ENCODE peak calls at places on chromosome 16, in ten cellular contexts. E is tibial artery, H is cardiac fibroblast, L is AG10803, M is left ventricle myocardium inferior, Q is keratinocyte, T is fibroblast of lung, F is lower leg skin, C is dorsolateral prefrontal cortex, U is AG09309. G is an unnamed sample.

GRCh38 chr16:85812031-85812807 is 12.7 kb downstream of the COX4I1 start:
- DNase-seq in E (peak; percentile 40), H (no peak), L (no peak), M (no peak), Q (no peak), T (no peak), F (no peak), C (no peak), U (no peak), G (no peak)

GRCh38 chr16:10521681-10522274 is 58.6 kb downstream of the EMP2 start:
- DNase-seq in E (peak; percentile 76), H (peak; percentile 72), L (peak; percentile 69), M (no peak), Q (no peak), T (peak; percentile 45), F (no peak), C (no peak), U (no peak), G (peak; percentile 67)

GRCh38 chr16:8806272-8806983 is 8.8 kb downstream of the PMM2 start:
- DNase-seq in E (no peak), H (no peak), L (peak; percentile 15), M (no peak), Q (no peak), T (no peak), F (no peak), C (no peak), U (no peak), G (no peak)

GRCh38 chr16:81752225-81752875 is 26.7 kb upstream of the PLCG2 start:
- DNase-seq in E (peak; percentile 79), H (peak; percentile 18), L (peak; percentile 22), M (peak; percentile 63), Q (no peak), T (peak; percentile 31), F (peak; percentile 87), C (no peak), U (no peak), G (no peak)

GRCh38 chr16:85605051-85605911 is 7.8 kb upstream of the GSE1 start:
- DNase-seq in E (no peak), H (no peak), L (no peak), M (no peak), Q (no peak), T (no peak), F (no peak), C (no peak), U (no peak), G (no peak)

GRCh38 chr16:68264128-68265077 is at the start of gene SLC7A6:
- DNase-seq in E (peak; percentile 84), H (peak; percentile 78), L (peak; percentile 77), M (peak; percentile 83), Q (no peak), T (peak; percentile 68), F (peak; percentile 94), C (peak; percentile 59), U (no peak), G (no peak)

GRCh38 chr16:3283525-3284447 is 495 bp downstream of the ZNF263 start:
- DNase-seq in E (peak; percentile 56), H (peak; percentile 9), L (no peak), M (peak; percentile 24), Q (no peak), T (peak; percentile 7), F (no peak), C (no peak), U (no peak), G (no peak)

GRCh38 chr16:10083301-10083700 is 98.9 kb downstream of the GRIN2A start:
- DNase-seq in E (no peak), H (no peak), L (no peak), M (no peak), Q (no peak), T (no peak), F (no peak), C (no peak), U (no peak), G (no peak)

GRCh38 chr16:55077231-55077630 is 146.6 kb downstream of the IRX5 start:
- DNase-seq in E (no peak), H (no peak), L (peak; percentile 41), M (no peak), Q (no peak), T (no peak), F (peak; percentile 49), C (no peak), U (peak; percentile 42), G (peak; percentile 39)

GRCh38 chr16:84983308-84983707 is 28.0 kb downstream of the ZDHHC7 start:
- DNase-seq in E (no peak), H (no peak), L (no peak), M (no peak), Q (no peak), T (no peak), F (no peak), C (no peak), U (no peak), G (no peak)

GRCh38 chr16:3584412-3584811 is 7.2 kb upstream of the NLRC3 start:
- DNase-seq in E (no peak), H (no peak), L (no peak), M (no peak), Q (no peak), T (no peak), F (no peak), C (no peak), U (no peak), G (no peak)

GRCh38 chr16:80527297-80527696 is 13.5 kb upstream of the DYNLRB2 start:
- DNase-seq in E (no peak), H (peak; percentile 55), L (peak; percentile 22), M (no peak), Q (no peak), T (peak; percentile 17), F (no peak), C (no peak), U (no peak), G (no peak)

GRCh38 chr16:85565340-85565739 is 47.8 kb upstream of the GSE1 start:
- DNase-seq in E (no peak), H (no peak), L (no peak), M (no peak), Q (no peak), T (no peak), F (no peak), C (no peak), U (no peak), G (no peak)

GRCh38 chr16:82855471-82855870 is 228.7 kb downstream of the CDH13 start:
- DNase-seq in E (no peak), H (no peak), L (peak; percentile 90), M (no peak), Q (no peak), T (peak; percentile 45), F (no peak), C (no peak), U (peak; percentile 57), G (no peak)

GRCh38 chr16:24118126-24118821 is 137.9 kb upstream of the CACNG3 start:
- DNase-seq in E (no peak), H (no peak), L (no peak), M (no peak), Q (no peak), T (no peak), F (no peak), C (no peak), U (no peak), G (no peak)

GRCh38 chr16:58018803-58019202 is 6.8 kb upstream of the MMP15 start:
- DNase-seq in E (no peak), H (no peak), L (no peak), M (peak; percentile 9), Q (no peak), T (no peak), F (no peak), C (no peak), U (no peak), G (no peak)
- TF ChIP-seq CTCF in E (no peak), H (no peak), L (no peak), M (no peak), Q (no peak), T (no peak), F (no peak), C (no peak), U (no peak), G (no peak)

GRCh38 chr16:1680361-1680760 is 2.3 kb downstream of the JPT2 start:
- DNase-seq in E (no peak), H (no peak), L (no peak), M (no peak), Q (no peak), T (no peak), F (no peak), C (no peak), U (no peak), G (no peak)
- H3K4me3 ChIP-seq in E (no peak overlapping the region), H (no peak overlapping the region), L (no peak overlapping the region), M (no peak overlapping the region), Q (no peak overlapping the region), T (no peak overlapping the region), F (no peak overlapping the region), C (no peak overlapping the region), U (no peak overlapping the region), G (no peak overlapping the region)

GRCh38 chr16:31149332-31149731 is 534 bp downstream of the PRSS36 start:
- DNase-seq in E (no peak), H (no peak), L (no peak), M (no peak), Q (no peak), T (no peak), F (no peak), C (no peak), U (no peak), G (no peak)

GRCh38 chr16:31149894-31150890 is at the start of gene PRSS36:
- DNase-seq in E (no peak), H (no peak), L (no peak), M (no peak), Q (no peak), T (no peak), F (peak; percentile 85), C (no peak), U (no peak), G (no peak)

GRCh38 chr16:31147574-31147973 is 2.3 kb downstream of the PRSS36 start:
- DNase-seq in E (no peak), H (no peak), L (no peak), M (no peak), Q (no peak), T (no peak), F (no peak), C (no peak), U (no peak), G (no peak)

GRCh38 chr16:31148896-31149295 is 970 bp downstream of the PRSS36 start:
- DNase-seq in E (no peak), H (no peak), L (no peak), M (no peak), Q (no peak), T (no peak), F (no peak), C (no peak), U (no peak), G (no peak)

GRCh38 chr16:31148281-31148728 is 1.6 kb downstream of the PRSS36 start:
- DNase-seq in E (no peak), H (no peak), L (no peak), M (no peak), Q (no peak), T (no peak), F (peak; percentile 87), C (no peak), U (no peak), G (no peak)
- TF ChIP-seq CTCF in E (no peak), H (no peak), L (no peak), M (no peak), Q (no peak), T (no peak), F (no peak), C (no peak), U (no peak), G (no peak)

DNA sequence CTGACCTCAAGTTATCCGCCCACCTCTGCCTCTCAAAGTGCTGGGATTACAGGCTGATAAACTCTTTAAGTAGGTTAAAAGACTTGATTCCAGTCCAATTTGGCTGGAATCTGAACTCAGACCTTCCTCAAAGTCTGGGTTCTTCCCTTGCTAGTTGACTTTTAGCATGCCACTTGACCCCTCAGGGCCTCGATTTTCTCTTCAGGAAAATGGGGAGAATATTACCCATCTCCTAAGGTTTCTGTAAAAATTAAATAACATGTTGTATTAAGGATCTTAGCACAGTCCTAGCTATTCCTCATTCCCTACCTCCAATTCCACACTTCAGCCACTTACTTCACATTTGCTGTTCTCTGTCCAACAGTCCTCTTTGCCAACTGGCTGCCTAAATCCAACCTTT is 1.9 kb downstream of the GTF3C1 start:
- DNase-seq in E (no peak), H (no peak), L (no peak), M (no peak), Q (no peak), T (no peak), F (no peak), C (no peak), U (no peak), G (no peak)
- H3K4me3 ChIP-seq in E (no peak overlapping the region), H (no peak overlapping the region), L (no peak overlapping the region), M (peak overlapping the region; percentile 93), Q (no peak overlapping the region), T (no peak overlapping the region), F (no peak overlapping the region), C (no peak overlapping the region), U (no peak overlapping the region), G (no peak overlapping the region)